ENCODE peak calls at places on chromosome 19, in four cellular contexts. E is A549, P is endodermal cell, I is AG10803. D is an unnamed sample.

GRCh38 chr19:29294343-29294811 is 81.4 kb upstream of the UQCRFS1 start:
- DNase-seq in E (no peak), P (no peak), I (peak), D (no peak)

GRCh38 chr19:56309511-56310185 is 5.0 kb downstream of the ZSCAN5A start:
- DNase-seq in E (no peak), P (peak), I (peak), D (peak)

GRCh38 chr19:18856385-18857126 is 24.8 kb downstream of the UPF1 start:
- DNase-seq in E (no peak), P (peak), I (peak), D (peak)

GRCh38 chr19:43511324-43511723 is 6.8 kb upstream of the PHLDB3 start:
- DNase-seq in E (no peak), P (no peak), I (no peak), D (no peak)

GRCh38 chr19:3580156-3580955 is 4.9 kb upstream of the GIPC3 start:
- DNase-seq in E (no peak), P (no peak), I (peak), D (peak)

GRCh38 chr19:2309734-2310362 is 1.9 kb upstream of the LINGO3 start:
- DNase-seq in E (no peak), P (no peak), I (peak), D (peak)

GRCh38 chr19:53394522-53394973 is 401 bp upstream of the ZNF765 start:
- DNase-seq in E (no peak), P (peak), I (peak), D (peak)

GRCh38 chr19:33690461-33691427 is 69.0 kb downstream of the CHST8 start:
- DNase-seq in E (no peak), P (peak), I (no peak), D (no peak)

GRCh38 chr19:43738780-43739211 is 16.0 kb downstream of the SMG9 start:
- DNase-seq in E (no peak), P (peak), I (no peak), D (no peak)

GRCh38 chr19:35534803-35535480 is 1.7 kb downstream of the GAPDHS start:
- DNase-seq in E (no peak), P (no peak), I (no peak), D (no peak)

GRCh38 chr19:40119380-40119779 is 28.6 kb upstream of the ZNF780A start:
- DNase-seq in E (no peak), P (no peak), I (no peak), D (no peak)

GRCh38 chr19:40110570-40110969 is 19.8 kb upstream of the ZNF780A start:
- DNase-seq in E (no peak), P (no peak), I (no peak), D (no peak)

GRCh38 chr19:40116075-40116474 is 25.3 kb upstream of the ZNF780A start:
- DNase-seq in E (no peak), P (no peak), I (no peak), D (no peak)
- H3K4me3 ChIP-seq in E (no peak), P (no peak), I (no peak), D (no peak)

GRCh38 chr19:24166055-24166454 is 79.1 kb downstream of the ZNF254 start:
- DNase-seq in E (no peak), P (no peak), I (peak), D (no peak)
- TF ChIP-seq CTCF in E (no peak), P (no peak), I (no peak), D (no peak)

GRCh38 chr19:48812094-48812929 is 1.5 kb upstream of the BCAT2 start:
- DNase-seq in E (peak), P (peak), I (peak), D (peak)
- H3K4me3 ChIP-seq in E (peak), P (peak), I (peak), D (peak)

GRCh38 chr19:49888478-49888901 is 8.2 kb downstream of the IL4I1 start:
- DNase-seq in E (no peak), P (no peak), I (no peak), D (no peak)

GRCh38 chr19:49890349-49891311 is 6.1 kb downstream of the IL4I1 start:
- DNase-seq in E (peak), P (peak), I (no peak), D (no peak)

GRCh38 chr19:49891393-49891792 is 5.3 kb downstream of the IL4I1 start:
- DNase-seq in E (no peak), P (no peak), I (no peak), D (no peak)

GRCh38 chr19:49889038-49889686 is 7.5 kb downstream of the IL4I1 start:
- DNase-seq in E (no peak), P (no peak), I (no peak), D (no peak)

GRCh38 chr19:49889687-49890348 is 6.9 kb downstream of the IL4I1 start:
- DNase-seq in E (peak), P (peak), I (peak), D (peak)
- TF ChIP-seq CTCF in E (peak), P (peak), I (peak), D (peak)

GRCh38 chr19:38684078-38684861 is 36.8 kb downstream of the ACTN4 start:
- DNase-seq in E (peak), P (peak), I (peak), D (peak)
- H3K4me3 ChIP-seq in E (peak), P (no peak), I (peak), D (peak)

GRCh38 chr19:10808937-10809655 is 26.9 kb downstream of the TMED1 start:
- DNase-seq in E (no peak), P (no peak), I (peak), D (peak)
- TF ChIP-seq CTCF in E (no peak), P (no peak), I (no peak), D (no peak)

GRCh38 chr19:38251564-38252051 is 4.6 kb downstream of the PPP1R14A start:
- DNase-seq in E (no peak), P (peak), I (peak), D (no peak)

GRCh38 chr19:38253788-38254187 is 2.4 kb downstream of the PPP1R14A start:
- DNase-seq in E (no peak), P (no peak), I (no peak), D (no peak)

GRCh38 chr19:38250821-38251563 is 5.2 kb downstream of the PPP1R14A start:
- DNase-seq in E (no peak), P (peak), I (no peak), D (no peak)

GRCh38 chr19:38252385-38252784 is 3.8 kb downstream of the PPP1R14A start:
- DNase-seq in E (no peak), P (peak), I (no peak), D (no peak)

DNA sequence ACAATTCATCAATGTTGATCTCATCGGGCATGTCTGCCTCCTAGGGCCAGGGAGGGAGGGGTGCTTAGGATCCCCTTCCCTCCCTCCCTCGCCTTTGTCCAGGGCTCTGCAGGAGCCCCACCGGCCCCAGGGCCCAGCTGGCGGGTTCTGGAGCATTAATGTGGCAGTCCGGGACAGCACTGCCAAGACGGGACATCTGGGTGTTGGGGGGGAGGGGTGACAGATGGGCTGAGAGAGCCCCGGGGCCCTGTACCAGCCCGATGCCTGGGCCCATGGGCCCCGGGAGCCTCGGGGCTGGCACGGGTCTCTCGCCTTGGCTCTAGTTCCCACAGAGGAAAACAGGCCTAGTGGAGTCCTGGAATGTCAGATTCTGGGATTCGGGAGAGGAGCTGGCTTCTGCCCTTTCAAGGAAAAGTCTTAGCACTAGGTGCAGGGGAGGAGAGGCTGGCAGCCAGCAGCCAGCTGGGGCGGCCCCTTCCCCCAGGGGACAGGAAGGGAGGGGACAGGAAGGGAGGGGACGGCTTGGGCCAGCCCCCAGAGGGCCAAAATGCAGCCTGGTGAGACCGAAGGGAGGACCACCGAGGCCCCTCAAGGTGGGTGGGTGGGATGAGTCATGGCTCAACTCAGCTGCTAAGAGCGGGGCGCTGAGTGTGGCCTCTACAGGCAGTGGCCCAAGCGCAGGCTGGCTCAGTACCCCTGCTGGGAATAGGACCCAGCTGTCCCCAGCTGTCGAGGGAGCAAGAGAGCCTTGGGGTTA is 3.1 kb downstream of the PPP1R14A start:
- DNase-seq in E (no peak), P (peak), I (no peak), D (no peak)
- H3K4me3 ChIP-seq in E (no peak), P (no peak), I (no peak), D (no peak)

D was measured in fibroblast of mammary gland.